ENCODE peak calls at places on chromosome 3, in six cellular contexts. E is right lobe of liver, Y is uterus, S is suprapubic skin, W is psoas muscle, L is mammary epithelial cell. M is an unnamed sample. For H3K36me3, the result is how much of the 10 kb centered on the place peaks cover.

GRCh38 chr3:80232760-80233159 is 465.0 kb upstream of the ROBO1 start:
- DNase-seq in E (no peak), L (peak), W (no peak), Y (no peak), S (no peak), M (peak)

GRCh38 chr3:29280675-29281264 is at the start of gene RBMS3:
- DNase-seq in E (peak), S (peak), L (peak), Y (peak), W (peak), M (peak)

GRCh38 chr3:129934234-129935123 is 40.0 kb upstream of the TRH start:
- DNase-seq in W (no peak), L (no peak), Y (peak), E (no peak), S (no peak), M (no peak)

GRCh38 chr3:73141531-73141930 is 80.1 kb downstream of the EBLN2 start:
- DNase-seq in W (peak), L (no peak), S (no peak), E (no peak), Y (peak), M (no peak)

GRCh38 chr3:52681610-52682009 is 4.1 kb downstream of the PBRM1 start:
- DNase-seq in W (no peak), Y (no peak), S (no peak), L (no peak), E (no peak), M (no peak)

GRCh38 chr3:183218826-183219225 is 34.2 kb upstream of the B3GNT5 start:
- DNase-seq in Y (no peak), L (no peak), S (no peak), E (no peak), W (no peak), M (no peak)

GRCh38 chr3:195715583-195716266 is 5.1 kb upstream of the MUC20 start:
- DNase-seq in S (no peak), E (no peak), Y (no peak), W (no peak), L (peak), M (peak)

GRCh38 chr3:150216041-150216811 is 191.9 kb upstream of the TSC22D2 start:
- DNase-seq in Y (no peak), S (no peak), W (peak), L (peak), E (no peak), M (no peak)

GRCh38 chr3:186974824-186975281 is 44.5 kb downstream of the ST6GAL1 start:
- DNase-seq in L (no peak), S (no peak), W (peak), Y (no peak), E (peak), M (no peak)

GRCh38 chr3:153768559-153769469 is 352.4 kb upstream of the ARHGEF26 start:
- DNase-seq in E (no peak), S (no peak), W (no peak), L (peak), Y (no peak), M (no peak)

GRCh38 chr3:173799073-173799830 is 401.7 kb downstream of the NLGN1 start:
- DNase-seq in W (no peak), L (no peak), Y (no peak), S (no peak), E (no peak), M (no peak)

GRCh38 chr3:9028134-9028533 is 64.9 kb upstream of the RAD18 start:
- DNase-seq in E (peak), S (no peak), W (peak), Y (peak), L (no peak), M (no peak)

GRCh38 chr3:117603097-117603496 is 893.5 kb downstream of the TUSC7 start:
- DNase-seq in E (no peak), S (no peak), L (no peak), W (no peak), Y (no peak), M (no peak)

GRCh38 chr3:194269610-194270145 is 81.5 kb downstream of the CPN2 start:
- DNase-seq in S (peak), Y (peak), E (peak), L (no peak), W (peak), M (no peak)

GRCh38 chr3:130609166-130609574 is 92.2 kb downstream of the COL6A6 start:
- DNase-seq in Y (peak), L (no peak), E (peak), S (no peak), W (peak), M (no peak)

GRCh38 chr3:179348325-179349013 is 960 bp downstream of the MFN1 start:
- DNase-seq in Y (no peak), W (no peak), E (no peak), L (peak), S (no peak), M (no peak)

GRCh38 chr3:43995078-43995928 is 246.4 kb upstream of the TOPAZ1 start:
- DNase-seq in W (no peak), L (peak), E (no peak), Y (no peak), S (no peak), M (no peak)

GRCh38 chr3:61789861-61790260 is 228.5 kb downstream of the PTPRG start:
- DNase-seq in E (no peak), L (no peak), Y (no peak), W (no peak), S (no peak), M (no peak)

GRCh38 chr3:10322355-10322715 is 1.4 kb upstream of the SEC13 start:
- DNase-seq in E (no peak), S (no peak), Y (no peak), L (peak), W (no peak), M (no peak)

GRCh38 chr3:111761309-111761795 is 97.7 kb upstream of the PHLDB2 start:
- DNase-seq in E (no peak), S (no peak), W (no peak), L (peak), Y (peak), M (peak)

GRCh38 chr3:41155834-41156233 is 43.5 kb upstream of the CTNNB1 start:
- DNase-seq in L (no peak), W (no peak), Y (no peak), S (no peak), E (no peak), M (no peak)

GRCh38 chr3:74426571-74426970 is 187.9 kb downstream of the CNTN3 start:
- DNase-seq in E (no peak), L (peak), S (no peak), W (no peak), Y (no peak), M (no peak)

GRCh38 chr3:60986552-60986951 is 264.7 kb downstream of the FHIT start:
- DNase-seq in S (no peak), W (no peak), Y (no peak), E (no peak), L (no peak), M (no peak)

GRCh38 chr3:10557250-10557649 is 51.9 kb upstream of the ATP2B2 start:
- DNase-seq in L (no peak), W (no peak), S (peak), E (peak), Y (no peak), M (no peak)

GRCh38 chr3:166685246-166685645 is 694.9 kb downstream of the ZBBX start:
- DNase-seq in L (no peak), W (no peak), E (no peak), Y (no peak), S (no peak), M (no peak)

GRCh38 chr3:185837409-185837808 is 12.6 kb upstream of the IGF2BP2 start:
- DNase-seq in E (no peak), Y (no peak), W (no peak), S (no peak), L (no peak), M (no peak)

GRCh38 chr3:14256561-14257342 is 78.1 kb downstream of the LSM3 start:
- DNase-seq in E (no peak), S (no peak), W (peak), Y (peak), L (peak), M (no peak)

GRCh38 chr3:50273689-50274065 is 4.7 kb downstream of the SEMA3B start:
- DNase-seq in Y (peak), W (no peak), L (no peak), E (no peak), S (no peak), M (no peak)
- H3K4me3 ChIP-seq in Y (no peak), W (peak), L (no peak), E (no peak), S (peak), M (no peak)

GRCh38 chr3:136351905-136352304 is 101.8 kb downstream of the PCCB start:
- DNase-seq in Y (no peak), E (no peak), L (no peak), S (no peak), W (no peak), M (no peak)
- TF ChIP-seq CTCF in Y (no peak), E (no peak), L (peak), S (no peak), W (no peak), M (no peak)

GRCh38 chr3:47813551-47814177 is 10.7 kb downstream of the DHX30 start:
- DNase-seq in L (no peak), S (no peak), W (no peak), E (no peak), Y (no peak), M (no peak)
- H3K36me3 ChIP-seq in L (under half), S (half or more), W (half or more), E (under half), Y (under half), M (under half)

GRCh38 chr3:169659858-169660614 is 3.5 kb downstream of the MECOM start:
- DNase-seq in L (no peak), S (no peak), E (no peak), Y (no peak), W (no peak), M (no peak)

GRCh38 chr3:169659096-169659521 is 4.4 kb downstream of the MECOM start:
- DNase-seq in E (no peak), S (no peak), W (no peak), Y (no peak), L (no peak), M (no peak)

GRCh38 chr3:169660709-169661566 is 2.6 kb downstream of the MECOM start:
- DNase-seq in W (no peak), L (no peak), E (no peak), Y (no peak), S (no peak), M (no peak)

GRCh38 chr3:169657351-169658124 is 6.0 kb downstream of the MECOM start:
- DNase-seq in L (no peak), S (no peak), E (no peak), Y (no peak), W (no peak), M (no peak)

DNA sequence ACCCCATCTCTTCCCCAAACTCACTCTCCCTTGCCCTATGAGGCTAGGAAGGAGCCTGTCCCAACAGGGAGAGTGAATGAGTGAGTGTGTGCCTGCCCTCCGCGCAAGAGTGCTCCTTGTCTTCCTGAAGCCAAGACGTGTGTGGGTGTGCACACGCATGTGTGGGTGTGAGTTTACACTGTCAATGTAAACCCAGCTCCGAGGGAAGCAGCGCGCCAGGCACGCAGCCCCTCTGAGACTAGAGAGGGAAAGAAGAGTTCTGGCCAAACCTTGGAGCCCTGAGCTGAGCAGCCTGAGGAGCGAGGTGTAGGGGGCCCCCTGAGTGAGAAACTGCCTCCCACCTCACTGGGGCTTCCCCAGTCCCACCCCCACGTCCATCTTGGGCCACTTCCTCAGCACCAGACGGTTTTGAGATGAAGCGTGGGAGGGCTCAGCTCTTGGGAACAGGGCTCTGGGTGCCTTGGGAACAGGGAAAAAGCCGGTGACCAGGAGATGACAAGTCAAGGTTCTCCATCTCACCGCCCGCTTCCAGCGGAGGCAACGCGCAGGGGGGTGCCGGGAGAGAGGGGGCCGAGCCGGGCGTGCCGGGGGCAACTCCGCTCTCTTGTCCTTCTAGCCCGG is 5.1 kb downstream of the MECOM start:
- DNase-seq in Y (no peak), L (no peak), S (no peak), E (no peak), W (no peak), M (no peak)
- H3K4me3 ChIP-seq in Y (no peak), L (no peak), S (peak), E (no peak), W (peak), M (peak)

GRCh38 chr3:184229424-184230080 is at the start of gene VWA5B2:
- DNase-seq in S (no peak), E (peak), L (peak), Y (peak), W (peak), M (no peak)

GRCh38 chr3:184228376-184229137 is 828 bp upstream of the VWA5B2 start:
- DNase-seq in W (no peak), E (no peak), S (no peak), Y (no peak), L (no peak), M (no peak)

GRCh38 chr3:184230603-184231528 is 1.5 kb downstream of the VWA5B2 start:
- DNase-seq in E (no peak), Y (no peak), W (no peak), S (no peak), L (peak), M (no peak)

GRCh38 chr3:184230081-184230602 is 757 bp downstream of the VWA5B2 start:
- DNase-seq in E (no peak), L (no peak), S (no peak), Y (no peak), W (no peak), M (no peak)

DNA sequence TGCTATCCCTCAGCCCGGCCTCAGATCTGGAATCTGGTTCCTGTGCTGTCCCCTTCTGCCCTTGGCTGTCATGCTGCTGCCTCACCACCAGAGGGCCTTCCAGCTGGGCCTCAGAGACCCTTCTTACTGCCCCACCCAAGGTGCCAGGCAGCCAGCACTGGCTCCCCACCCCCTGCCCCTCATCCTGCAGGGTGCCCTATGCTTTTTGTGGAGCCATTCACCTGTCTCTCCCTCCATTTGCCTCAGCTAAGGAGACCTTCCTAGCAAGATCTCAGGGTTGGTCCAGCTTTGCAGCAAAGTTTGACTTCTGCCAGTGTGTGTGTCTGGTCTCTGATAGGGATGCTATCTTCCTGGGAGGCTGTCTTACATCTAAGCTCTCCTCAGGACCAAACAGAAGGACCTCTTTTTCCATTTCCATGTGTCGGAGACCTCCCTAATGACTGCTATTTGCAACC is 1.9 kb upstream of the VWA5B2 start:
- DNase-seq in S (no peak), W (peak), L (no peak), E (peak), Y (no peak), M (no peak)
- TF ChIP-seq CTCF in S (no peak), W (peak), L (peak), E (peak), Y (no peak), M (peak)

DNA sequence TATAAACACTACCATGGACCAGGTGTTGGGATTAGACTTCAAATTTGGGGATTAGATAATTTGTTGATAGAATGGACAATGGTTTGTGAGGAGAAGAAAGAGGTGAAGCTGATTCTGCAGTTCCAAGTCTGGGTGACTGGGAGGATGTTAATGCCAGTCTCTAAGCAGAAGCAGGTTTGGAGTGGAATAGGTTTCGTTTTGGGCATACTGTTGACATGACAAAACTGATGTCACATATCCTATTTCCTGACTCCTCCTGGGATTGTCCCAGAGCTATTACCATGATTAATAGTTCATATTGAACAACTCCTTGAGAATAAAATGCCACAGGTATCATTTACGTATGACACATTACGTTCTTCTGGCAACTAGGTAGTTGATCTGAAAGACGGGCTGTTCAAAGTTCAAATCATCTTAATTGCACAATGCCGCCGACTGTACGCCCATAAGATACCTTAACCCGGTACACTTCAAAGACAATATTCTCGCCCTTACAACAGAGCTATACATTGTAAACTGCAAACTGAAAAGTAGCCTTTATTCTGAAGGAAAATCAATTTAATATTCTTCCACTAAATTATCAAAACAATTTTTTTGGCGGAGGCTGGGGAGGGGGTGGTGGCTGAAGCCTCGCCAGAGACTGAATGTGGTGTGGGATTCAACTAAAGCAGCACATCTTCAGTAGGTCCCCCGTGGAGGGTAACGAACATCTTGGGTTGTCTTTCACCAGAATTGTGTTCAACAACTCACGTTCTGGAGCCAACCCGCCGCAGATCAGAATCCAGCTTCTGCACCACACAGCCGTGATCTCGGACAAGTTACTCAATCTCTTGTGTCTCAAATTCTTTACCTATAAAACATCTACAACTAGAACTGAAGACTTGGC is 1.2 kb upstream of the RAB5A start:
- DNase-seq in S (no peak), L (peak), Y (peak), W (no peak), E (peak), M (no peak)
- H3K36me3 ChIP-seq in S (under half), L (under half), Y (under half), W (under half), E (under half), M (under half)

GRCh38 chr3:192915724-192916123 is 1.9 kb downstream of the MB21D2 start:
- DNase-seq in S (no peak), E (no peak), W (no peak), L (no peak), Y (no peak), M (no peak)
- H3K4me3 ChIP-seq in S (peak), E (no peak), W (peak), L (no peak), Y (no peak), M (peak)

DNA sequence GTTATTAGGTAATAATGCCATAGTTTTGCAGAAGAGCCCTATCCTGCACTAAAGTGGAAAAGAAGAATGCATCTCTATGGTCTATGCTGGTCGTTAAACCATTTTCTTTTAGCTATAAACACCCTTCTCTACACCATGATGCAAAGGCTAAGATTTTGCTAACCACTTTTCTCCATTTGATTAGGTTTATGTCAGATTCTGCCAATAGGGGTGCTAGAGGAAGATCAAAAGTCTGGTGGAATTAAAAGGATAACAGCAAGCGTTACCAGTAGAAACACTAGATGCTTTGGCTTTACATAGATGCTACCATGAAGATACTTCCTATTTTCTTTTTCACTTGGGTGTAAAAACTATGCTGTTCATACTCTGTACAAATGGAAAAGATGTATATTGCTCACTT is 669.8 kb upstream of the ARPP21 start:
- DNase-seq in E (no peak), S (no peak), Y (no peak), L (no peak), W (no peak), M (no peak)
- TF ChIP-seq CTCF in E (no peak), S (no peak), Y (no peak), L (no peak), W (no peak), M (no peak)